ENCODE peak calls at places on chromosomes 16 and 17, in five cellular contexts. K is WTC11, P is K562, A is GM12878, J is HepG2. F is an unnamed sample.

GRCh38 chr17:47164263-47164662 is 24.8 kb downstream of the CDC27 start:
- DNase-seq in P (no peak), A (no peak), J (no peak), K (no peak), F (no peak)

GRCh38 chr17:49760909-49761558 is 2.9 kb downstream of the FAM117A start:
- DNase-seq in J (no peak), A (no peak), P (no peak), K (no peak), F (no peak)

GRCh38 chr16:3810198-3810664 is 70.3 kb downstream of the CREBBP start:
- DNase-seq in P (no peak), K (no peak), A (peak; percentile 63), J (no peak), F (no peak)

GRCh38 chr17:63696381-63696961 is 3.5 kb downstream of the LIMD2 start:
- DNase-seq in P (peak; percentile 54), J (peak; percentile 59), K (peak; percentile 56), A (no peak), F (peak; percentile 65)

GRCh38 chr16:15952265-15952711 is 2.9 kb downstream of the ABCC1 start:
- DNase-seq in P (no peak), J (peak; percentile 70), K (no peak), A (no peak), F (no peak)

GRCh38 chr17:77746901-77747620 is 211.4 kb upstream of the TNRC6C start:
- DNase-seq in J (no peak), A (no peak), K (peak; percentile 12), P (no peak), F (no peak)

GRCh38 chr16:31427441-31428276 is 501 bp downstream of the COX6A2 start:
- DNase-seq in J (no peak), A (no peak), K (peak; percentile 37), P (peak; percentile 89), F (no peak)

GRCh38 chr16:85612191-85612800 is 826 bp upstream of the GSE1 start:
- DNase-seq in J (peak; percentile 91), K (no peak), A (no peak), P (no peak), F (peak; percentile 75)

GRCh38 chr16:11224096-11224893 is 31.7 kb downstream of the SOCS1 start:
- DNase-seq in P (peak; percentile 87), K (peak; percentile 48), J (peak; percentile 55), A (peak; percentile 57), F (no peak)

GRCh38 chr17:16986391-16986790 is 14.5 kb upstream of the TNFRSF13B start:
- DNase-seq in P (no peak), K (no peak), J (no peak), A (no peak), F (no peak)

GRCh38 chr16:46970089-46970488 is 3.4 kb downstream of the DNAJA2 start:
- DNase-seq in K (no peak), P (no peak), J (peak; percentile 79), A (no peak), F (no peak)

GRCh38 chr17:42120161-42121065 is 754 bp downstream of the KAT2A start:
- DNase-seq in A (no peak), K (peak; percentile 55), J (peak; percentile 43), P (peak; percentile 84), F (peak; percentile 73)

GRCh38 chr17:21370430-21370829 is 5.7 kb upstream of the KCNJ12 start:
- DNase-seq in P (no peak), J (no peak), A (no peak), K (no peak), F (no peak)

GRCh38 chr17:29697371-29697770 is 74.7 kb upstream of the CORO6 start:
- DNase-seq in A (no peak), P (no peak), K (no peak), J (no peak), F (no peak)

GRCh38 chr16:14364386-14365199 is 265.5 kb downstream of the PARN start:
- DNase-seq in K (peak; percentile 30), P (peak; percentile 33), J (peak; percentile 99), A (no peak), F (no peak)

GRCh38 chr16:68310441-68311315 is at the start of the genes PRMT7 and SLC7A6OS:
- DNase-seq in A (peak; percentile 65), K (peak; percentile 90), J (peak; percentile 90), P (peak; percentile 92), F (peak; percentile 67)

GRCh38 chr16:23185661-23186060 is 3.1 kb downstream of the SCNN1G start:
- DNase-seq in K (no peak), A (no peak), P (no peak), J (no peak), F (no peak)

GRCh38 chr17:59361386-59361785 is 29.9 kb downstream of the YPEL2 start:
- DNase-seq in P (no peak), A (no peak), J (no peak), K (no peak), F (no peak)

DNA sequence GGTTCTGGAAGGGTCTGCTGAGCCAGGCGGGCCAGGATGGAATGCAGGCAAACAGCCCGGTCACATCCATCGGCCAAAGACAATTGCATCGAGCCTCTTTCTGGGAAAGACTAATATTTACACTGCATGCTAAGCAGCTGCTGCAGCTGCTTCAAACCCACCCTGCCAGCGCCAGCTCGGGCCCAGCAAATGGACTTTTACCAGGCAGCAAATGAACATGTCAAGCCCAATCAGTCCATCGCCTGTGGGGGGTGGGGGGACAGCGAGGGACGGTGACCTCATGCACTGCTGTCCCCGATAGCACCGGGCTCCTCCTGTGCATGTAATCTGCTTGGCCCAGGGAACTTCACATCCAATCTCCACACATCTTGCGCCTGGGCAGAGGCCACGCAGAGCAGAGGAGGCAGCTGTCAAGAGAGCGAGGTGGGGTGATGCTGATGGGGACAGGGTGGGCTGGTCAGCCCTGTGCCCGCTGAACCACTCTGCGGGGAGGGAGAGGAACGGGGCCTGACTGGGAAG is 39.4 kb upstream of the CDH5 start:
- DNase-seq in K (no peak), P (peak; percentile 22), J (peak; percentile 74), A (no peak), F (no peak)
- TF ChIP-seq ATF2 in K (no peak), P (no peak), J (peak; percentile 67), A (no peak), F (no peak)

GRCh38 chr16:9112844-9113186 is 21.4 kb downstream of the HAPSTR1 start:
- DNase-seq in P (no peak), A (no peak), J (no peak), K (no peak), F (no peak)
- TF ChIP-seq ATF2 in P (no peak), A (no peak), J (no peak), K (no peak), F (no peak)

DNA sequence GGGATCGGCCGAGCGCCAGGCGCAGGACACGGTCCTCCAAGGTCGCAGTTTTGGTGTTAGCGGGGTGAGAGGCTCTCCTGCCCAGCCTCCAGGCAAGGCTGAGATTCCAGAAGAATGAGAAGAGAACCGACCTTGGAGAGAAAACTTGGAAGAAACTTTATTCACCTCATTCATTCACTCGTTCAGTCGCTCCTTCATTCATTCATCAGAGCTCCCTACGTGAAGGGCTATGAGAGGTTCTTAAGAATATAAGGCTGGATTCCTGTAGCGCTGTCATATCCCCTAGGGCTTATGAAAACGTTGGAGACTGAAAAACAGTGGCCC is 991 bp upstream of the MYH10 start:
- DNase-seq in J (no peak), A (no peak), P (no peak), K (no peak), F (no peak)
- TF ChIP-seq ATF2 in J (no peak), A (no peak), P (no peak), K (no peak), F (no peak)

GRCh38 chr17:10075919-10076318 is 122.5 kb downstream of the GAS7 start:
- DNase-seq in J (no peak), A (no peak), K (no peak), P (no peak), F (no peak)

GRCh38 chr17:10081571-10082169 is 116.7 kb downstream of the GAS7 start:
- DNase-seq in K (no peak), A (no peak), J (no peak), P (no peak), F (no peak)

GRCh38 chr17:10073026-10073425 is 125.4 kb downstream of the GAS7 start:
- DNase-seq in K (no peak), A (no peak), P (no peak), J (no peak), F (no peak)

GRCh38 chr17:10073905-10074304 is 124.5 kb downstream of the GAS7 start:
- DNase-seq in J (no peak), A (no peak), K (no peak), P (no peak), F (no peak)

GRCh38 chr17:10077561-10078299 is 120.7 kb downstream of the GAS7 start:
- DNase-seq in P (no peak), A (no peak), J (no peak), K (no peak), F (no peak)
- TF ChIP-seq ATF2 in P (no peak), A (no peak), J (no peak), K (no peak), F (no peak)

GRCh38 chr16:81836279-81837054 is 57.4 kb downstream of the PLCG2 start:
- DNase-seq in K (no peak), J (no peak), A (peak; percentile 71), P (no peak), F (no peak)
- TF ChIP-seq ATF2 in K (no peak), J (no peak), A (no peak), P (no peak), F (no peak)

DNA sequence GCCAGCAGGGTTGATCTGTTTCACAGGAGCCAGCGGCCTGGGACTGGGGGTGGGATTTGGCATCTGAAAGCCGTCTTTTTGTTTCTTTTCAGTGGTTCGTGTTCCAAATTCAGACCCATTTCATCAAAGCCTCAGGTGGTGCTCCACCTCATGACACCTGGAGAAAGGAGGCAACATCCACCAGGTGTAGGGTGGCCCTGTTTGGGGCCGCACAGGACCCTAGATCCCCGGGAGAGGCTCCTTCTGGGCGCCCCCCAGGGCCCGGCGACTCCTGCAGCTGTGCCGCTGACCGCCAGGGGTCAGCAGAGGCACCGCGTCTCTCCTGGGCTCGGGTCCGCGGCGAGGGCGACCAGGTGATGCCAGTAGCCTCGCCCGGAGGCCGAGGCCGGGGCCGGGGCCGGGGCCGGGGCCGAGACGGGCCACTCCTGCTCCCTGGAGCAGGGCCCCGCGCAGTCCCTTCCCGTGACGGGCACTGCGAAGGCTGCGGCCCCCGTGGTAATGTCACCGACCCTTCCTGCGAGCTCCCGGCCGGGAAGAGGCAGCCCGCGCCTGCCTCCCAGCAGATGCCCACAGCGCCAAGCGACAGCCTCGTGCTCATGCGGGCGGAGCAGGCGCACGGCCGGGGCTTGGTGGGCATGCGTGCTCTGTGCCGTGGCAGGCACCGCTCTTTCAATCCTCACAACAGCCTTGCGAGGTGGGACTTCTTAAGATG is 118.6 kb downstream of the C16orf78 start:
- DNase-seq in P (peak; percentile 87), K (peak; percentile 82), A (no peak), J (no peak), F (peak; percentile 15)
- TF ChIP-seq ATF2 in P (no peak), K (no peak), A (no peak), J (no peak), F (no peak)

DNA sequence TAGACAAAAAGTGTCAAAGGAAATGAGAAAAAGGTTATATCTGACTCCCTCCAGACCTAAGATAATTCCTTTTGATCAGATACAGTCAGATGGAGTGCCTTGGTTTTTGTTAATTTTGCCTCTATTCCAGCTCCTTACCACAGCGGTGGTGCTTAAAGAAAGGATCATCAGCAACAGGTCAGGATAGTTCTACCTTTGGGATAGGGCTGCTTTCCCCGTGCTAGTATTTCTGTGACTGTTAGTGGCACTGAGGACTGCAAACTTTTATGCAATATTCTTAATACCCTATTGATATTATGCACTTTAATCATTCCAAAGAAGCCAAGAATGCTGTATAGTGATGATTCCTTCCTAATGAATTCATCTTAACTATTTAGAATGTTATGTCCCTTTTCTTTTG is 24.5 kb downstream of the NQO1 start:
- DNase-seq in P (no peak), J (no peak), K (no peak), A (no peak), F (no peak)
- TF ChIP-seq ATF2 in P (no peak), J (no peak), K (no peak), A (no peak), F (no peak)

GRCh38 chr16:1331712-1332617 is 1.5 kb upstream of the BAIAP3 start:
- DNase-seq in K (peak; percentile 93), J (peak; percentile 92), A (peak; percentile 39), P (peak; percentile 74), F (no peak)
- TF ChIP-seq ATF2 in K (no peak), J (no peak), A (no peak), P (no peak), F (no peak)